ENCODE peak calls at places on chromosomes 13 and 19, in seven cellular contexts. One of them, this sample, is unnamed.

GRCh38 chr19:24040621-24041020 is 46.4 kb upstream of the ZNF254 start:
- DNase-seq in HepG2: no peak
- DNase-seq in K562: no peak
- DNase-seq in H1: no peak
- DNase-seq in IMR-90: no peak
- DNase-seq in GM12878: no peak
- DNase-seq in SK-N-SH: no peak
- DNase-seq in this sample: no peak

GRCh38 chr19:54199401-54199800 is 1.3 kb upstream of the RPS9 start:
- DNase-seq in K562: no peak
- DNase-seq in H1: no peak
- DNase-seq in IMR-90: no peak
- DNase-seq in GM12878: no peak
- DNase-seq in SK-N-SH: no peak
- DNase-seq in HepG2: no peak
- DNase-seq in this sample: no peak

GRCh38 chr13:100668408-100668807 is 6.2 kb downstream of the TMTC4 start:
- DNase-seq in H1: no peak
- DNase-seq in IMR-90: peak
- DNase-seq in HepG2: no peak
- DNase-seq in SK-N-SH: no peak
- DNase-seq in K562: no peak
- DNase-seq in GM12878: no peak
- DNase-seq in this sample: no peak

GRCh38 chr19:10823690-10824089 is 12.3 kb downstream of the TMED1 start:
- DNase-seq in H1: no peak
- DNase-seq in SK-N-SH: no peak
- DNase-seq in K562: no peak
- DNase-seq in HepG2: no peak
- DNase-seq in GM12878: no peak
- DNase-seq in IMR-90: no peak
- DNase-seq in this sample: no peak

GRCh38 chr19:30158067-30158892 is 213.9 kb upstream of the ZNF536 start:
- DNase-seq in GM12878: no peak
- DNase-seq in SK-N-SH: no peak
- DNase-seq in HepG2: no peak
- DNase-seq in K562: no peak
- DNase-seq in H1: no peak
- DNase-seq in IMR-90: no peak
- DNase-seq in this sample: no peak

GRCh38 chr13:80276371-80277289 is 64.3 kb downstream of the SPRY2 start:
- DNase-seq in GM12878: no peak
- DNase-seq in SK-N-SH: no peak
- DNase-seq in K562: no peak
- DNase-seq in H1: no peak
- DNase-seq in IMR-90: peak
- DNase-seq in HepG2: peak
- DNase-seq in this sample: no peak

GRCh38 chr13:23612182-23612581 is 42.0 kb downstream of the TNFRSF19 start:
- DNase-seq in H1: no peak
- DNase-seq in IMR-90: no peak
- DNase-seq in GM12878: no peak
- DNase-seq in HepG2: no peak
- DNase-seq in SK-N-SH: no peak
- DNase-seq in K562: no peak
- DNase-seq in this sample: no peak

GRCh38 chr19:19406878-19407639 is 1.6 kb downstream of the GATAD2A start:
- DNase-seq in H1: no peak
- DNase-seq in IMR-90: peak
- DNase-seq in GM12878: no peak
- DNase-seq in HepG2: peak
- DNase-seq in SK-N-SH: no peak
- DNase-seq in K562: no peak
- DNase-seq in this sample: no peak

GRCh38 chr19:10291554-10292205 is 1.9 kb downstream of the ICAM5 start:
- DNase-seq in SK-N-SH: no peak
- DNase-seq in GM12878: no peak
- DNase-seq in HepG2: no peak
- DNase-seq in IMR-90: peak
- DNase-seq in K562: peak
- DNase-seq in H1: peak
- DNase-seq in this sample: no peak

GRCh38 chr13:32135655-32136054 is 104.1 kb downstream of the FRY start:
- DNase-seq in K562: no peak
- DNase-seq in SK-N-SH: no peak
- DNase-seq in GM12878: no peak
- DNase-seq in IMR-90: peak
- DNase-seq in HepG2: no peak
- DNase-seq in H1: no peak
- DNase-seq in this sample: no peak

GRCh38 chr19:16118489-16119033 is 6.9 kb downstream of the RAB8A start:
- DNase-seq in SK-N-SH: no peak
- DNase-seq in K562: no peak
- DNase-seq in H1: no peak
- DNase-seq in HepG2: no peak
- DNase-seq in IMR-90: no peak
- DNase-seq in GM12878: peak
- DNase-seq in this sample: no peak

GRCh38 chr13:43261018-43261417 is 237.6 kb downstream of the DNAJC15 start:
- DNase-seq in SK-N-SH: no peak
- DNase-seq in K562: no peak
- DNase-seq in GM12878: no peak
- DNase-seq in H1: no peak
- DNase-seq in IMR-90: peak
- DNase-seq in HepG2: no peak
- DNase-seq in this sample: no peak

GRCh38 chr13:113837554-113838355 is 26.1 kb downstream of the GAS6 start:
- DNase-seq in K562: peak
- DNase-seq in SK-N-SH: peak
- DNase-seq in HepG2: peak
- DNase-seq in H1: no peak
- DNase-seq in GM12878: no peak
- DNase-seq in IMR-90: peak
- DNase-seq in this sample: peak

GRCh38 chr13:50421457-50422130 is 406.4 kb downstream of the KCNRG start:
- DNase-seq in HepG2: no peak
- DNase-seq in IMR-90: peak
- DNase-seq in K562: no peak
- DNase-seq in H1: no peak
- DNase-seq in SK-N-SH: no peak
- DNase-seq in GM12878: no peak
- DNase-seq in this sample: no peak

GRCh38 chr13:72657379-72657778 is 70.0 kb downstream of the MZT1 start:
- DNase-seq in K562: no peak
- DNase-seq in IMR-90: no peak
- DNase-seq in GM12878: no peak
- DNase-seq in H1: no peak
- DNase-seq in SK-N-SH: no peak
- DNase-seq in HepG2: no peak
- DNase-seq in this sample: no peak

GRCh38 chr13:27406178-27406939 is 18.1 kb upstream of the GTF3A start:
- DNase-seq in GM12878: no peak
- DNase-seq in IMR-90: peak
- DNase-seq in K562: peak
- DNase-seq in HepG2: peak
- DNase-seq in SK-N-SH: peak
- DNase-seq in H1: no peak
- DNase-seq in this sample: no peak

GRCh38 chr19:934197-934840 is 8.5 kb downstream of the ARID3A start:
- DNase-seq in GM12878: no peak
- DNase-seq in HepG2: no peak
- DNase-seq in K562: no peak
- DNase-seq in H1: no peak
- DNase-seq in IMR-90: no peak
- DNase-seq in SK-N-SH: no peak
- DNase-seq in this sample: no peak

GRCh38 chr13:110338441-110339101 is 31.5 kb downstream of the COL4A2 start:
- DNase-seq in HepG2: no peak
- DNase-seq in IMR-90: peak
- DNase-seq in SK-N-SH: no peak
- DNase-seq in GM12878: no peak
- DNase-seq in K562: no peak
- DNase-seq in H1: no peak
- DNase-seq in this sample: no peak

GRCh38 chr19:35501684-35502083 is 11.4 kb upstream of the KRTDAP start:
- DNase-seq in IMR-90: no peak
- DNase-seq in SK-N-SH: no peak
- DNase-seq in H1: no peak
- DNase-seq in K562: no peak
- DNase-seq in GM12878: no peak
- DNase-seq in HepG2: no peak
- DNase-seq in this sample: no peak

GRCh38 chr13:38866649-38867048 is 124.0 kb downstream of the STOML3 start:
- DNase-seq in IMR-90: no peak
- DNase-seq in HepG2: peak
- DNase-seq in K562: no peak
- DNase-seq in SK-N-SH: no peak
- DNase-seq in H1: no peak
- DNase-seq in GM12878: no peak
- DNase-seq in this sample: no peak

GRCh38 chr19:39401549-39402416 is 4.9 kb upstream of the ZFP36 start:
- DNase-seq in K562: no peak
- DNase-seq in IMR-90: peak
- DNase-seq in HepG2: peak
- DNase-seq in SK-N-SH: no peak
- DNase-seq in GM12878: no peak
- DNase-seq in H1: no peak
- DNase-seq in this sample: peak

GRCh38 chr19:34556500-34556899 is 74.9 kb downstream of the WTIP start:
- DNase-seq in H1: peak
- DNase-seq in SK-N-SH: no peak
- DNase-seq in GM12878: no peak
- DNase-seq in HepG2: peak
- DNase-seq in IMR-90: no peak
- DNase-seq in K562: peak
- DNase-seq in this sample: peak

GRCh38 chr19:20558571-20558970 is 7.0 kb downstream of the ZNF737 start:
- DNase-seq in IMR-90: no peak
- DNase-seq in GM12878: no peak
- DNase-seq in HepG2: no peak
- DNase-seq in K562: no peak
- DNase-seq in SK-N-SH: no peak
- DNase-seq in H1: no peak
- DNase-seq in this sample: no peak
- TF ChIP-seq RAD21 in IMR-90: no peak
- TF ChIP-seq RAD21 in GM12878: no peak
- TF ChIP-seq RAD21 in HepG2: no peak
- TF ChIP-seq RAD21 in K562: no peak
- TF ChIP-seq RAD21 in SK-N-SH: no peak
- TF ChIP-seq RAD21 in H1: no peak
- TF ChIP-seq RAD21 in this sample: no peak

GRCh38 chr19:50311723-50312635 is 17.2 kb downstream of the KCNC3 start:
- DNase-seq in IMR-90: no peak
- DNase-seq in GM12878: no peak
- DNase-seq in K562: peak
- DNase-seq in HepG2: peak
- DNase-seq in SK-N-SH: peak
- DNase-seq in H1: peak
- DNase-seq in this sample: no peak
- H3K9ac ChIP-seq in IMR-90: no peak
- H3K9ac ChIP-seq in GM12878: no peak
- H3K9ac ChIP-seq in K562: no peak
- H3K9ac ChIP-seq in HepG2: peak
- H3K9ac ChIP-seq in SK-N-SH: no peak
- H3K9ac ChIP-seq in H1: no peak
- H3K9ac ChIP-seq in this sample: no peak

GRCh38 chr19:4721196-4721595 is 2.4 kb downstream of the DPP9 start:
- DNase-seq in SK-N-SH: no peak
- DNase-seq in HepG2: no peak
- DNase-seq in K562: no peak
- DNase-seq in H1: no peak
- DNase-seq in IMR-90: no peak
- DNase-seq in GM12878: no peak
- DNase-seq in this sample: no peak

GRCh38 chr19:4723465-4724251 is at the start of gene DPP9:
- DNase-seq in GM12878: peak
- DNase-seq in H1: peak
- DNase-seq in K562: peak
- DNase-seq in IMR-90: peak
- DNase-seq in SK-N-SH: peak
- DNase-seq in HepG2: peak
- DNase-seq in this sample: peak

GRCh38 chr19:4720037-4720700 is 3.5 kb downstream of the DPP9 start:
- DNase-seq in HepG2: no peak
- DNase-seq in K562: no peak
- DNase-seq in H1: no peak
- DNase-seq in GM12878: no peak
- DNase-seq in SK-N-SH: no peak
- DNase-seq in IMR-90: no peak
- DNase-seq in this sample: no peak

GRCh38 chr19:4724252-4724514 is 541 bp upstream of the DPP9 start:
- DNase-seq in H1: no peak
- DNase-seq in GM12878: no peak
- DNase-seq in HepG2: no peak
- DNase-seq in SK-N-SH: no peak
- DNase-seq in K562: no peak
- DNase-seq in IMR-90: no peak
- DNase-seq in this sample: no peak

GRCh38 chr19:4722671-4723464 is 774 bp downstream of the DPP9 start:
- DNase-seq in GM12878: no peak
- DNase-seq in HepG2: no peak
- DNase-seq in H1: no peak
- DNase-seq in IMR-90: peak
- DNase-seq in SK-N-SH: no peak
- DNase-seq in K562: no peak
- DNase-seq in this sample: no peak
- TF ChIP-seq RAD21 in GM12878: no peak
- TF ChIP-seq RAD21 in HepG2: no peak
- TF ChIP-seq RAD21 in H1: no peak
- TF ChIP-seq RAD21 in IMR-90: no peak
- TF ChIP-seq RAD21 in SK-N-SH: no peak
- TF ChIP-seq RAD21 in K562: no peak
- TF ChIP-seq RAD21 in this sample: no peak

DNA sequence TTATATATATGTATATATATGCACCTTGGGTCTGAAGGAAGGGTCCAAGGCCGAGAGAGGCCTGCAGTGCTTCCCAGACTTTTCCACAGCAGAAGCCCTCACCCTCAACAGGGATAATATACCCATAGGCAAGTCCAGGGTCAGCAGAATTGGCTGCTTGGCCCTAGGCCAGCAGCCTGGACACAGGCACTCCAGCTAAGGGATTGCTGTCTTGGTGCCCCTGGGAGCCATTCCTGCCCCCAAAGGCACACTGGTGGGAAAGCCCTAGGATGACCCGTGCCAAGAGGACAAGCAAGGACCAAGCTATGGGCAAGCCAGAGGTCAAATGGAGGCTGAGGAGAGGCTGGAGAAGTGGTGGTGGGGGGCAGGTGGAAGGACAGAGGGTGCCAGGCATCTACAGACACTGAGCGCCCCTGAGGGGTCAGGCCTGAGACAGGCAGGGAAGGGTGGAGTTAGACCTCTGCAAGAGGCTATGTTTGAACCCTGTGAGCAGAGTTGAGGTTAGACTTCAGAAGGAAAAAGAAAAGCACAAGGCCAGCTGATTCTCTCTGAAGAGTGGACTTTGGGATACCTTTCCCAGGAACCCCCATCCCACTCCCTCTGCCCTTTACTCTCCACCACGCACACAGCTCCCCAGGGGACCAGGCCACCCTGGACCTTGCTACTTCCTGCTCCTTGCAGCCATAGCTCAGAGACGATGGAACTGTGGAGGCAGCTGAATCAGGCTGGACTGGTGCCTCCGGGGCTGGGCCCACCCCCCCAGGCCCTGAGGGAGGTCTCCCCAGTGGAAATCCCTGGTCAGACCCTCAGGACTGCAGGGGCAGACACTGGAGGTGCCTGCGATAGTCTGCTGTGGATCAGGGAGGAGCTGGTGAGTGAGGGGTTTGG is at the start of gene ERICH4:
- DNase-seq in H1: no peak
- DNase-seq in GM12878: no peak
- DNase-seq in SK-N-SH: no peak
- DNase-seq in HepG2: no peak
- DNase-seq in IMR-90: no peak
- DNase-seq in K562: peak
- DNase-seq in this sample: no peak
- H3K9ac ChIP-seq in H1: no peak
- H3K9ac ChIP-seq in GM12878: no peak
- H3K9ac ChIP-seq in SK-N-SH: no peak
- H3K9ac ChIP-seq in HepG2: peak
- H3K9ac ChIP-seq in IMR-90: no peak
- H3K9ac ChIP-seq in K562: no peak
- H3K9ac ChIP-seq in this sample: no peak

This sample was measured in HCT116.